ENCODE peak calls at places on chromosome 1, in six cellular contexts. One of them, this sample, is unnamed.

GRCh38 chr1:117363591-117364048 is 3.6 kb upstream of the MAN1A2 start:
- DNase-seq in neuronal stem cell: no peak
- DNase-seq in trophoblast cell: peak
- DNase-seq in IMR-90: no peak
- DNase-seq in H1: no peak
- DNase-seq in H9: no peak
- DNase-seq in this sample: no peak

GRCh38 chr1:172040466-172040865 is 199.2 kb downstream of the DNM3 start:
- DNase-seq in neuronal stem cell: no peak
- DNase-seq in IMR-90: peak
- DNase-seq in trophoblast cell: peak
- DNase-seq in H9: no peak
- DNase-seq in H1: no peak
- DNase-seq in this sample: peak

GRCh38 chr1:201266774-201267173 is 16.5 kb upstream of the PKP1 start:
- DNase-seq in neuronal stem cell: no peak
- DNase-seq in H9: peak
- DNase-seq in trophoblast cell: no peak
- DNase-seq in IMR-90: peak
- DNase-seq in H1: no peak
- DNase-seq in this sample: peak

GRCh38 chr1:180930687-180931086 is 18.0 kb downstream of the KIAA1614 start:
- DNase-seq in H1: no peak
- DNase-seq in H9: no peak
- DNase-seq in neuronal stem cell: no peak
- DNase-seq in trophoblast cell: no peak
- DNase-seq in IMR-90: no peak
- DNase-seq in this sample: no peak

GRCh38 chr1:39933956-39934941 is 20.7 kb upstream of the MFSD2A start:
- DNase-seq in neuronal stem cell: no peak
- DNase-seq in IMR-90: peak
- DNase-seq in H9: no peak
- DNase-seq in H1: no peak
- DNase-seq in trophoblast cell: peak
- DNase-seq in this sample: peak

GRCh38 chr1:24908591-24909259 is 21.4 kb downstream of the RUNX3 start:
- DNase-seq in neuronal stem cell: no peak
- DNase-seq in IMR-90: no peak
- DNase-seq in H9: no peak
- DNase-seq in H1: no peak
- DNase-seq in trophoblast cell: no peak
- DNase-seq in this sample: no peak

GRCh38 chr1:228417471-228418203 is 976 bp upstream of the TRIM17 start:
- DNase-seq in IMR-90: no peak
- DNase-seq in neuronal stem cell: no peak
- DNase-seq in trophoblast cell: peak
- DNase-seq in H9: no peak
- DNase-seq in H1: no peak
- DNase-seq in this sample: no peak

GRCh38 chr1:5949761-5950100 is 42.5 kb downstream of the NPHP4 start:
- DNase-seq in H1: no peak
- DNase-seq in trophoblast cell: no peak
- DNase-seq in neuronal stem cell: no peak
- DNase-seq in IMR-90: no peak
- DNase-seq in H9: no peak
- DNase-seq in this sample: no peak

GRCh38 chr1:103194060-103194459 is 85.7 kb upstream of the COL11A1 start:
- DNase-seq in trophoblast cell: no peak
- DNase-seq in H1: no peak
- DNase-seq in IMR-90: peak
- DNase-seq in H9: no peak
- DNase-seq in neuronal stem cell: no peak
- DNase-seq in this sample: no peak

GRCh38 chr1:99457381-99458165 is 188.3 kb upstream of the PALMD start:
- DNase-seq in H9: no peak
- DNase-seq in IMR-90: peak
- DNase-seq in neuronal stem cell: no peak
- DNase-seq in H1: no peak
- DNase-seq in trophoblast cell: peak
- DNase-seq in this sample: peak

GRCh38 chr1:156359973-156360372 is 9.0 kb upstream of the RHBG start:
- DNase-seq in neuronal stem cell: no peak
- DNase-seq in H1: no peak
- DNase-seq in H9: peak
- DNase-seq in IMR-90: peak
- DNase-seq in trophoblast cell: no peak
- DNase-seq in this sample: peak

GRCh38 chr1:19032701-19033515 is 76.4 kb upstream of the IFFO2 start:
- DNase-seq in IMR-90: no peak
- DNase-seq in neuronal stem cell: no peak
- DNase-seq in H1: no peak
- DNase-seq in H9: no peak
- DNase-seq in trophoblast cell: no peak
- DNase-seq in this sample: no peak

GRCh38 chr1:7534061-7534825 is 236.9 kb upstream of the VAMP3 start:
- DNase-seq in H9: no peak
- DNase-seq in H1: no peak
- DNase-seq in IMR-90: no peak
- DNase-seq in trophoblast cell: no peak
- DNase-seq in neuronal stem cell: no peak
- DNase-seq in this sample: peak

GRCh38 chr1:29267341-29268070 is 31.2 kb downstream of the PTPRU start:
- DNase-seq in trophoblast cell: no peak
- DNase-seq in IMR-90: no peak
- DNase-seq in H9: no peak
- DNase-seq in H1: no peak
- DNase-seq in neuronal stem cell: no peak
- DNase-seq in this sample: no peak

GRCh38 chr1:119075614-119076013 is 64.8 kb downstream of the WARS2 start:
- DNase-seq in neuronal stem cell: no peak
- DNase-seq in trophoblast cell: no peak
- DNase-seq in H9: no peak
- DNase-seq in H1: no peak
- DNase-seq in IMR-90: peak
- DNase-seq in this sample: no peak

GRCh38 chr1:87329051-87329755 is 523 bp downstream of the LMO4 start:
- DNase-seq in H1: no peak
- DNase-seq in IMR-90: peak
- DNase-seq in H9: peak
- DNase-seq in trophoblast cell: peak
- DNase-seq in neuronal stem cell: no peak
- DNase-seq in this sample: peak

GRCh38 chr1:26044971-26045711 is 777 bp downstream of the SLC30A2 start:
- DNase-seq in IMR-90: no peak
- DNase-seq in neuronal stem cell: no peak
- DNase-seq in H9: peak
- DNase-seq in trophoblast cell: no peak
- DNase-seq in H1: no peak
- DNase-seq in this sample: no peak

GRCh38 chr1:3331564-3331963 is 122.9 kb upstream of the ARHGEF16 start:
- DNase-seq in trophoblast cell: no peak
- DNase-seq in H1: no peak
- DNase-seq in IMR-90: no peak
- DNase-seq in neuronal stem cell: no peak
- DNase-seq in H9: no peak
- DNase-seq in this sample: no peak

GRCh38 chr1:87523466-87523865 is 194.8 kb downstream of the LMO4 start:
- DNase-seq in trophoblast cell: no peak
- DNase-seq in H1: no peak
- DNase-seq in H9: no peak
- DNase-seq in neuronal stem cell: no peak
- DNase-seq in IMR-90: peak
- DNase-seq in this sample: no peak

GRCh38 chr1:62682531-62682930 is 5.7 kb downstream of the DOCK7 start:
- DNase-seq in neuronal stem cell: no peak
- DNase-seq in trophoblast cell: no peak
- DNase-seq in H9: no peak
- DNase-seq in H1: no peak
- DNase-seq in IMR-90: peak
- DNase-seq in this sample: no peak

GRCh38 chr1:160548183-160548582 is 25.1 kb upstream of the SLAMF6 start:
- DNase-seq in neuronal stem cell: no peak
- DNase-seq in H9: no peak
- DNase-seq in H1: no peak
- DNase-seq in trophoblast cell: no peak
- DNase-seq in IMR-90: no peak
- DNase-seq in this sample: no peak

GRCh38 chr1:64962447-64962846 is 3.9 kb downstream of the JAK1 start:
- DNase-seq in H9: no peak
- DNase-seq in H1: no peak
- DNase-seq in IMR-90: no peak
- DNase-seq in trophoblast cell: no peak
- DNase-seq in neuronal stem cell: no peak
- DNase-seq in this sample: no peak

GRCh38 chr1:57831624-57832023 is 407.8 kb upstream of the DAB1 start:
- DNase-seq in H9: no peak
- DNase-seq in neuronal stem cell: no peak
- DNase-seq in H1: no peak
- DNase-seq in trophoblast cell: peak
- DNase-seq in IMR-90: no peak
- DNase-seq in this sample: no peak

GRCh38 chr1:119712342-119713038 is 756 bp downstream of the PHGDH start:
- DNase-seq in neuronal stem cell: peak
- DNase-seq in H1: no peak
- DNase-seq in H9: peak
- DNase-seq in IMR-90: peak
- DNase-seq in trophoblast cell: peak
- DNase-seq in this sample: peak

GRCh38 chr1:117815105-117815812 is 114.2 kb downstream of the GDAP2 start:
- DNase-seq in H9: no peak
- DNase-seq in trophoblast cell: no peak
- DNase-seq in IMR-90: peak
- DNase-seq in neuronal stem cell: no peak
- DNase-seq in H1: no peak
- DNase-seq in this sample: peak

GRCh38 chr1:207002731-207003146 is 29.8 kb downstream of the C1orf116 start:
- DNase-seq in IMR-90: peak
- DNase-seq in neuronal stem cell: no peak
- DNase-seq in H9: no peak
- DNase-seq in trophoblast cell: peak
- DNase-seq in H1: no peak
- DNase-seq in this sample: no peak

GRCh38 chr1:108732398-108732797 is 14.1 kb upstream of the STXBP3 start:
- DNase-seq in trophoblast cell: no peak
- DNase-seq in H1: no peak
- DNase-seq in H9: no peak
- DNase-seq in IMR-90: peak
- DNase-seq in neuronal stem cell: no peak
- DNase-seq in this sample: no peak
- H4K91ac ChIP-seq in trophoblast cell: no peak
- H4K91ac ChIP-seq in H1: no peak
- H4K91ac ChIP-seq in H9: no peak
- H4K91ac ChIP-seq in IMR-90: no peak
- H4K91ac ChIP-seq in neuronal stem cell: no peak
- H4K91ac ChIP-seq in this sample: no peak

DNA sequence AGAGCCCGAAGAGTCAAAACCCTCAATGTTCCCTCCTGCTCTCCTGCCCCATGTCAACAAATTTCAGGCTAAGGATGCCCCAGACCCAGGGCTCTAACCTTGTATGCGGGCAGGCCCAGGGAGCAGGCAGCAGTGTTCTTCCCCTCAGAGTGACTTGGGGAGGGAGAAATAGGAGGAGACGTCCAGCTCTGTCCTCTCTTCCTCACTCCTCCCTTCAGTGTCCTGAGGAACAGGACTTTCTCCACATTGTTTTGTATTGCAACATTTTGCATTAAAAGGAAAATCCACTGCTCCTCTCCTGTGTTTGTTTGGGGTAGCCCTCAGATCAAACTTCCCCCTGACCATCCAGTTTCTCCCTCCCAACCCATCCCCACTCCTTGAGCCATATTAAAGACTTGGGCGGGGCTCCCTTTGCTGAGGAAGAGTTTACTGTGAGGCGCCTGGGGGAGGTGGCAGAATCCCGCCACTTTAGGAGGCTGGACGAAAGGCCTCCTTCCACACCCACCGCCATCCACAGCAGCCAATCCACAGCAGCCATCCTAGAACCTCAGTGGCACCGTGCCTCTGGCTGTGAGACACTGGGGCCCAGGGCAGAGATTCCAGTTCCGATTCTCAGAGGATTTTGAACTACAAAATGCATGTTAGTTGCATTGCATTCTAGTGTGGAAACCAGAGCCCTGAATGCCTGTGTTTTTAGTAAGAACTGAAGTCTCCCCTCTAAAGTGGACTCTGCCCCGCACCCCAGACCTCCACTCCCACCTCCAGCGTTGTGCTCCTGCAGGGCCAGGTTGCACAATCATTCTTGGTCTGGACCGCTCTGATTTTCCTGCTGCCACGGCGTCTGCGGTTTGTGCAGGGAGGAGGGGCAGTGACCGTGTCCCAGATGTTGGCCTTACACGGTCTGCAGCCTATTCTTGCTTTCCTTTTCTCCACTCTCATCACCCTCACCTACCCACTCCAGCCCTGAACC is 3.0 kb downstream of the OLFML3 start:
- DNase-seq in IMR-90: peak
- DNase-seq in H1: no peak
- DNase-seq in H9: peak
- DNase-seq in neuronal stem cell: no peak
- DNase-seq in trophoblast cell: no peak
- DNase-seq in this sample: peak
- H2AK5ac ChIP-seq in IMR-90: peak
- H2AK5ac ChIP-seq in H1: peak
- H2AK5ac ChIP-seq in H9: no peak
- H2AK5ac ChIP-seq in neuronal stem cell: no peak
- H2AK5ac ChIP-seq in trophoblast cell: peak
- H2AK5ac ChIP-seq in this sample: peak

GRCh38 chr1:212908971-212909370 is 41.4 kb upstream of the VASH2 start:
- DNase-seq in trophoblast cell: no peak
- DNase-seq in H9: no peak
- DNase-seq in IMR-90: no peak
- DNase-seq in neuronal stem cell: no peak
- DNase-seq in H1: no peak
- DNase-seq in this sample: no peak
- H4K8ac ChIP-seq in trophoblast cell: no peak
- H4K8ac ChIP-seq in H9: no peak
- H4K8ac ChIP-seq in IMR-90: no peak
- H4K8ac ChIP-seq in neuronal stem cell: no peak
- H4K8ac ChIP-seq in H1: no peak
- H4K8ac ChIP-seq in this sample: no peak

DNA sequence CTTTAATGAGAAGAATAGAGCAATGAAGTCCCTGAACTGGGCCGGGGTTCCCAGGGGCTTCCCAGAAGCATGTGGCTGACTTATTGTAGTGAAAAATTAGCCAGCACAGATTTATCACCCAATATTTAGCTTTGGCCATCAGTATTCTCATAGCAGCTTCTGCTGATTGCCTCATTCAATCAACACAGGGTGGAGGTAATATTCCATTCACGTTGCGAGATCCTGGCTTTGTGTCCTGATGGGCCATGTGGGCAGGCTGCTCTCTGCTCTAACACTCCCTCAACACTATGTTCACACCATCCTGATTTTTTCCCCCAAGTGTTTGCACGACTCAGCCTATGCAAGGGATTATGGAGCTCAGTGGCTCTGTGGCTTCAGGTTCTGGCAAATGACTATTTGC is 21.5 kb upstream of the LAMTOR5 start:
- DNase-seq in trophoblast cell: no peak
- DNase-seq in H1: no peak
- DNase-seq in H9: no peak
- DNase-seq in IMR-90: no peak
- DNase-seq in neuronal stem cell: no peak
- DNase-seq in this sample: no peak
- H4K91ac ChIP-seq in trophoblast cell: no peak
- H4K91ac ChIP-seq in H1: no peak
- H4K91ac ChIP-seq in H9: no peak
- H4K91ac ChIP-seq in IMR-90: no peak
- H4K91ac ChIP-seq in neuronal stem cell: no peak
- H4K91ac ChIP-seq in this sample: no peak

GRCh38 chr1:66349277-66349676 is 184.7 kb upstream of the SGIP1 start:
- DNase-seq in H9: no peak
- DNase-seq in H1: no peak
- DNase-seq in trophoblast cell: no peak
- DNase-seq in IMR-90: no peak
- DNase-seq in neuronal stem cell: no peak
- DNase-seq in this sample: no peak
- H2AK5ac ChIP-seq in H9: no peak
- H2AK5ac ChIP-seq in H1: no peak
- H2AK5ac ChIP-seq in trophoblast cell: no peak
- H2AK5ac ChIP-seq in IMR-90: no peak
- H2AK5ac ChIP-seq in neuronal stem cell: no peak
- H2AK5ac ChIP-seq in this sample: no peak